ENCODE peak calls at places on chromosomes 13 and 19, in six cellular contexts. V is choroid plexus epithelial cell, Z is AG04450, E is Calu3, D is PC-3, S is iris pigment epithelial cell. H is an unnamed sample.

GRCh38 chr13:29438772-29439171 is 156.7 kb downstream of the SLC7A1 start:
- DNase-seq in S (peak), D (no peak), V (peak), E (no peak), Z (no peak), H (no peak)

GRCh38 chr13:66265446-66265845 is 964.7 kb downstream of the PCDH9 start:
- DNase-seq in Z (no peak), D (no peak), S (peak), E (no peak), V (peak), H (no peak)

GRCh38 chr19:7307590-7308218 is 13.5 kb upstream of the INSR start:
- DNase-seq in D (no peak), Z (no peak), V (no peak), S (no peak), E (no peak), H (no peak)

GRCh38 chr19:16118489-16119033 is 6.9 kb downstream of the RAB8A start:
- DNase-seq in E (no peak), Z (no peak), D (no peak), S (no peak), V (no peak), H (no peak)

GRCh38 chr19:45402469-45403070 is 2.3 kb downstream of the PPP1R13L start:
- DNase-seq in Z (no peak), E (peak), D (no peak), S (no peak), V (no peak), H (no peak)

GRCh38 chr19:18473003-18473705 is 35.2 kb upstream of the ISYNA1 start:
- DNase-seq in Z (no peak), S (no peak), E (no peak), D (no peak), V (no peak), H (no peak)

GRCh38 chr19:13859361-13859880 is 17.5 kb upstream of the NANOS3 start:
- DNase-seq in D (peak), V (peak), E (no peak), S (peak), Z (no peak), H (no peak)

GRCh38 chr19:34733266-34733825 is 697 bp upstream of the ZNF181 start:
- DNase-seq in S (no peak), Z (no peak), D (no peak), V (no peak), E (no peak), H (peak)

GRCh38 chr19:10102787-10103236 is 334 bp upstream of the ANGPTL6 start:
- DNase-seq in V (no peak), S (no peak), Z (no peak), D (no peak), E (no peak), H (peak)

GRCh38 chr13:38730332-38730731 is 43.5 kb downstream of the FREM2 start:
- DNase-seq in D (no peak), Z (no peak), S (no peak), V (no peak), E (no peak), H (no peak)

GRCh38 chr13:108508263-108508662 is 121.1 kb upstream of the MYO16 start:
- DNase-seq in Z (no peak), D (peak), E (peak), V (peak), S (peak), H (no peak)

H was measured in kidney.